ENCODE peak calls at places on chromosomes 6 and 20, in six cellular contexts. K is prostate gland, Q is Panc1, E is uterus, G is heart left ventricle, F is fibroblast of lung. I is an unnamed sample.
A peak's percentile ranks its signal among the peaks of the same experiment; 100 is the strongest.

GRCh38 chr6:34597605-34598353 is 41.6 kb upstream of the SPDEF start:
- DNase-seq in F (no peak), Q (no peak), K (peak; percentile 79), E (no peak), G (no peak), I (no peak)

GRCh38 chr6:126614642-126615504 is 275.0 kb downstream of the CENPW start:
- DNase-seq in E (no peak), K (no peak), F (no peak), Q (no peak), G (no peak), I (no peak)

GRCh38 chr6:108836061-108836460 is 12.2 kb upstream of the ARMC2 start:
- DNase-seq in Q (no peak), E (no peak), F (no peak), K (no peak), G (no peak), I (no peak)

GRCh38 chr20:57471496-57472210 is 53.3 kb downstream of the CTCFL start:
- DNase-seq in F (no peak), Q (no peak), E (no peak), K (no peak), G (no peak), I (no peak)

GRCh38 chr6:31293343-31293742 is 21.5 kb upstream of the HLA-C start:
- DNase-seq in E (no peak), F (peak; percentile 40), G (no peak), Q (no peak), K (no peak), I (no peak)

GRCh38 chr6:41162687-41163418 is at the start of gene TREM2:
- DNase-seq in G (no peak), E (no peak), F (no peak), Q (no peak), K (no peak), I (no peak)

GRCh38 chr6:138765896-138766487 is 7.6 kb upstream of the CCDC28A start:
- DNase-seq in F (peak; percentile 70), K (no peak), E (no peak), G (no peak), Q (peak; percentile 22), I (no peak)

GRCh38 chr20:57129303-57129702 is 137.1 kb downstream of the BMP7 start:
- DNase-seq in F (no peak), K (no peak), G (no peak), E (no peak), Q (no peak), I (no peak)

GRCh38 chr6:77930945-77931344 is 278.1 kb downstream of the MEI4 start:
- DNase-seq in K (no peak), G (no peak), E (no peak), F (no peak), Q (no peak), I (no peak)

GRCh38 chr20:22762576-22763256 is 178.3 kb upstream of the FOXA2 start:
- DNase-seq in Q (no peak), E (no peak), F (no peak), G (no peak), K (peak; percentile 21), I (no peak)

GRCh38 chr20:62719250-62719945 is 10.8 kb downstream of the NTSR1 start:
- DNase-seq in K (no peak), E (no peak), G (no peak), F (no peak), Q (no peak), I (no peak)

GRCh38 chr6:41747256-41748101 is at the start of gene PGC:
- DNase-seq in G (no peak), Q (no peak), K (peak; percentile 85), E (no peak), F (no peak), I (no peak)

GRCh38 chr20:45934046-45934586 is 367 bp upstream of the PCIF1 start:
- DNase-seq in Q (no peak), K (peak; percentile 53), G (peak; percentile 80), E (no peak), F (peak; percentile 51), I (peak; percentile 90)

GRCh38 chr20:54176610-54177009 is 2.8 kb upstream of the CYP24A1 start:
- DNase-seq in K (no peak), E (no peak), G (no peak), Q (no peak), F (no peak), I (no peak)

GRCh38 chr6:111353914-111354464 is 129.0 kb downstream of the REV3L start:
- DNase-seq in G (no peak), E (no peak), K (no peak), F (peak; percentile 8), Q (no peak), I (no peak)

GRCh38 chr6:13453771-13454251 is 33.6 kb downstream of the GFOD1 start:
- DNase-seq in E (no peak), K (no peak), F (peak; percentile 27), Q (peak; percentile 13), G (no peak), I (no peak)

GRCh38 chr6:145669627-145670034 is 65.7 kb downstream of the EPM2A start:
- DNase-seq in Q (no peak), K (no peak), F (peak; percentile 52), G (no peak), E (no peak), I (no peak)

GRCh38 chr20:10584319-10584812 is 89.4 kb downstream of the JAG1 start:
- DNase-seq in F (no peak), K (no peak), E (no peak), G (no peak), Q (no peak), I (no peak)

GRCh38 chr20:10590950-10591349 is 82.8 kb downstream of the JAG1 start:
- DNase-seq in Q (no peak), F (no peak), G (no peak), E (no peak), K (no peak), I (no peak)

GRCh38 chr20:10581823-10582222 is 92.0 kb downstream of the JAG1 start:
- DNase-seq in E (no peak), G (no peak), F (no peak), Q (no peak), K (no peak), I (no peak)

GRCh38 chr20:10585308-10585707 is 88.5 kb downstream of the JAG1 start:
- DNase-seq in Q (no peak), F (no peak), G (no peak), E (no peak), K (no peak), I (no peak)

DNA sequence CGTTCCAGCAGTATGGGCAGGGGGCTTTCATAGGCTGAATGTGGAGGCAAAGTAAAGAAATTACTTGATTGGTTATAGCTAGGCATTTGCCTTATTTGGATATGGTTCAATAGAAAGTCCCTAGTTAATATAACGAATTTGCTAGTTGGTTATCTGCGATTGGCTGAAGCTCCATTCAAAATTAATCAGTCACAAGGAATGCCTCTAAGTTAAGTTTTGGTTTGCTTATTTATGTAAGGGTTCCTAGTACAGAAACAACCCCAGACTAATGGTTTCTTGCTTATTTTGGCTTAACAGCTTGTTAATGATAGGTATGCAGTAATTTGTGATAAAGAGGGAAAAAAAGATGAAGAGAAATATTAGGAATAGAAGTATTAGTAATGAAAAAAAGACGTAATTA is 87.5 kb downstream of the JAG1 start:
- DNase-seq in G (no peak), K (no peak), F (peak; percentile 65), E (no peak), Q (no peak), I (no peak)
- H3K27ac ChIP-seq in G (no peak overlapping the region), K (no peak overlapping the region), F (no peak overlapping the region), E (no peak overlapping the region), Q (no peak overlapping the region), I (no peak overlapping the region)

GRCh38 chr6:32839356-32839755 is 817 bp upstream of the TAP2 start:
- DNase-seq in E (no peak), F (no peak), K (no peak), G (no peak), Q (no peak), I (no peak)
- H3K27ac ChIP-seq in E (peak overlapping the region; percentile 98), F (no peak overlapping the region), K (peak overlapping the region; percentile 94), G (no peak overlapping the region), Q (no peak overlapping the region), I (no peak overlapping the region)

GRCh38 chr6:85679445-85680123 is 36.9 kb upstream of the SYNCRIP start:
- DNase-seq in F (peak; percentile 18), G (no peak), E (no peak), K (no peak), Q (no peak), I (no peak)
- H3K27ac ChIP-seq in F (peak overlapping the region; percentile 93), G (no peak overlapping the region), E (peak overlapping the region; percentile 91), K (peak overlapping the region; percentile 86), Q (peak overlapping the region; percentile 97), I (peak overlapping the region; percentile 69)

GRCh38 chr20:10671221-10671849 is 2.5 kb downstream of the JAG1 start:
- DNase-seq in Q (peak; percentile 45), E (peak; percentile 86), K (peak; percentile 87), G (no peak), F (peak; percentile 98), I (no peak)
- H3K27ac ChIP-seq in Q (peak overlapping the region; percentile 82), E (peak overlapping the region; percentile 99), K (peak overlapping the region; percentile 99), G (peak overlapping the region; percentile 96), F (peak overlapping the region; percentile 72), I (peak overlapping the region; percentile 44)

GRCh38 chr20:51797357-51798025 is 4.8 kb downstream of the SALL4 start:
- DNase-seq in E (no peak), K (no peak), F (no peak), Q (no peak), G (no peak), I (no peak)
- H3K27ac ChIP-seq in E (no peak overlapping the region), K (no peak overlapping the region), F (no peak overlapping the region), Q (peak overlapping the region; percentile 30), G (no peak overlapping the region), I (no peak overlapping the region)

GRCh38 chr6:37705239-37706051 is 7.8 kb upstream of the MDGA1 start:
- DNase-seq in Q (no peak), F (peak; percentile 88), G (peak; percentile 88), E (peak; percentile 86), K (peak; percentile 60), I (peak; percentile 66)
- H3K27ac ChIP-seq in Q (peak overlapping the region; percentile 32), F (no peak overlapping the region), G (peak overlapping the region; percentile 71), E (peak overlapping the region; percentile 85), K (peak overlapping the region; percentile 70), I (peak overlapping the region; percentile 90)

GRCh38 chr20:63882257-63883208 is 12.4 kb upstream of the DNAJC5 start:
- DNase-seq in F (no peak), G (no peak), Q (no peak), K (no peak), E (no peak), I (no peak)

GRCh38 chr20:63886921-63887320 is 8.0 kb upstream of the DNAJC5 start:
- DNase-seq in K (no peak), G (no peak), F (no peak), E (no peak), Q (no peak), I (no peak)

GRCh38 chr20:63885264-63886053 is 9.5 kb upstream of the DNAJC5 start:
- DNase-seq in Q (no peak), K (no peak), G (no peak), F (no peak), E (no peak), I (no peak)

GRCh38 chr20:63886054-63886419 is 8.9 kb upstream of the DNAJC5 start:
- DNase-seq in F (no peak), Q (no peak), E (no peak), K (no peak), G (no peak), I (no peak)

GRCh38 chr20:63884506-63885263 is 10.2 kb upstream of the DNAJC5 start:
- DNase-seq in Q (no peak), G (peak; percentile 84), E (no peak), K (peak; percentile 58), F (no peak), I (no peak)
- H3K27ac ChIP-seq in Q (no peak overlapping the region), G (no peak overlapping the region), E (no peak overlapping the region), K (peak overlapping the region; percentile 21), F (no peak overlapping the region), I (no peak overlapping the region)

GRCh38 chr20:44700306-44700705 is 14.9 kb upstream of the CCN5 start:
- DNase-seq in G (no peak), E (no peak), K (no peak), Q (no peak), F (no peak), I (no peak)
- H3K27ac ChIP-seq in G (no peak overlapping the region), E (no peak overlapping the region), K (no peak overlapping the region), Q (peak overlapping the region; percentile 70), F (no peak overlapping the region), I (no peak overlapping the region)

I was measured in caudate nucleus.